ENCODE peak calls at places on chromosomes 6 and 20, in six cellular contexts. S, G, J, B, X and A are unnamed samples.

GRCh38 chr6:90485615-90486277 is 101.1 kb downstream of the MAP3K7 start:
- DNase-seq in J (no peak), G (no peak), S (no peak), X (no peak), B (no peak), A (no peak)

GRCh38 chr20:25338112-25339023 is 52.3 kb downstream of the ABHD12 start:
- DNase-seq in X (peak), G (no peak), B (no peak), S (peak), J (no peak), A (no peak)

GRCh38 chr6:147095316-147095715 is 108.9 kb upstream of the STXBP5 start:
- DNase-seq in G (no peak), S (no peak), B (no peak), J (no peak), X (no peak), A (no peak)

GRCh38 chr20:56091635-56092180 is 86.4 kb upstream of the CBLN4 start:
- DNase-seq in G (no peak), S (no peak), B (no peak), X (no peak), J (no peak), A (no peak)

GRCh38 chr6:136774228-136775041 is 17.8 kb downstream of the MAP3K5 start:
- DNase-seq in B (no peak), G (no peak), J (no peak), S (no peak), X (no peak), A (no peak)

GRCh38 chr6:27894839-27895762 is 17.1 kb downstream of the OR2B2 start:
- DNase-seq in B (peak), X (no peak), G (peak), J (peak), S (peak), A (no peak)

GRCh38 chr20:12914804-12915203 is 94.0 kb upstream of the SPTLC3 start:
- DNase-seq in S (peak), G (no peak), J (no peak), B (no peak), X (no peak), A (no peak)

GRCh38 chr20:19975436-19975799 is 41.7 kb upstream of the NAA20 start:
- DNase-seq in J (no peak), S (no peak), B (no peak), X (peak), G (no peak), A (no peak)

GRCh38 chr6:89977808-89978748 is 83.8 kb downstream of the GJA10 start:
- DNase-seq in G (no peak), S (no peak), J (peak), B (no peak), X (no peak), A (no peak)

GRCh38 chr6:70884074-70884983 is 72.5 kb downstream of the B3GAT2 start:
- DNase-seq in J (peak), S (peak), G (peak), X (peak), B (peak), A (peak)

GRCh38 chr6:16712250-16712930 is 48.9 kb downstream of the ATXN1 start:
- DNase-seq in S (no peak), X (no peak), G (no peak), J (no peak), B (no peak), A (no peak)

GRCh38 chr6:138692058-138692977 is 81.3 kb upstream of the CCDC28A start:
- DNase-seq in X (peak), S (peak), B (no peak), J (peak), G (no peak), A (no peak)

GRCh38 chr20:15100506-15101160 is 763.2 kb upstream of the FLRT3 start:
- DNase-seq in S (no peak), B (no peak), G (no peak), J (no peak), X (no peak), A (no peak)

GRCh38 chr6:141562181-141562800 is 570.4 kb upstream of the GJE1 start:
- DNase-seq in J (peak), S (no peak), X (peak), B (no peak), G (no peak), A (no peak)

GRCh38 chr6:12014027-12014872 is 2.1 kb downstream of the HIVEP1 start:
- DNase-seq in J (peak), S (no peak), G (no peak), B (no peak), X (no peak), A (no peak)

GRCh38 chr6:36809933-36810844 is 29.1 kb downstream of the CPNE5 start:
- DNase-seq in J (no peak), S (peak), B (no peak), G (no peak), X (no peak), A (no peak)

GRCh38 chr20:58133020-58133419 is 95.4 kb downstream of the ANKRD60 start:
- DNase-seq in X (peak), B (no peak), J (no peak), G (no peak), S (no peak), A (no peak)

GRCh38 chr6:16766043-16766521 is 4.8 kb upstream of the ATXN1 start:
- DNase-seq in G (peak), X (no peak), B (no peak), S (no peak), J (peak), A (no peak)

GRCh38 chr20:8254911-8255582 is 123.0 kb downstream of the PLCB1 start:
- DNase-seq in S (no peak), J (no peak), G (no peak), B (no peak), X (no peak), A (no peak)

GRCh38 chr20:12237772-12238171 is 320.1 kb downstream of the BTBD3 start:
- DNase-seq in X (no peak), S (no peak), B (no peak), J (no peak), G (no peak), A (no peak)

GRCh38 chr6:35368038-35368887 is 25.9 kb downstream of the PPARD start:
- DNase-seq in S (peak), G (peak), J (peak), B (no peak), X (no peak), A (no peak)

GRCh38 chr6:35967059-35967769 is 46.3 kb upstream of the SRPK1 start:
- DNase-seq in S (peak), B (no peak), J (no peak), G (no peak), X (no peak), A (no peak)

GRCh38 chr6:168181316-168181715 is 102.3 kb upstream of the FRMD1 start:
- DNase-seq in X (peak), J (no peak), G (no peak), S (no peak), B (no peak), A (no peak)

GRCh38 chr6:168179702-168180382 is 100.8 kb upstream of the FRMD1 start:
- DNase-seq in S (no peak), B (no peak), G (no peak), J (no peak), X (peak), A (no peak)

GRCh38 chr6:168179133-168179532 is 100.1 kb upstream of the FRMD1 start:
- DNase-seq in B (no peak), S (no peak), X (peak), G (no peak), J (peak), A (no peak)

GRCh38 chr6:168181776-168182765 is 103.1 kb upstream of the FRMD1 start:
- DNase-seq in G (no peak), B (no peak), J (no peak), S (no peak), X (peak), A (no peak)

DNA sequence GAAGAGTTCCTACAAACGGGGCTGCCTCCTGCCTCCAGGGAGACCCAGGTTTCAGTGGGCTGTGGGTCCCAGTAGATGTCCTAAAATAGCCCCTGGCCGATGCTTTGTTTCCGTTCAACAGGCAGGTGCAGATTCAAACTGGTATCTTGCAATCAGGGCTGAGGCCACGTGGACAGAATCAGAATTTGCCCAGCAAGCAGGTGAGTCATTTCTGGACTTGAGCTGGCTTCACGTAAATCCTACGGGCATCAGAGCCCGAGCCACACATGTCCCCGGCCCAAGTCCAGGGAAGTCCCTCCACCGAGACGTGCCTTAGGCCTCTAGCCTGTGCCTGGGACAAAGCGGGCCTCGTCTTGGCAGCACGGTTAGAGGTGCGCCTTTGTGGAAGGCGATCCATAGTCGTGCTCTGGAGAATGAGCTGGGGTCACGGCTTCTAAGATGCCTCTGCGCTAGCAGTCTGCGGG is 101.6 kb upstream of the FRMD1 start:
- DNase-seq in X (peak), G (no peak), J (no peak), B (peak), S (no peak), A (no peak)
- TF ChIP-seq ZNF274 in X (no peak), G (no peak), J (no peak), B (no peak), S (no peak), A (no peak)

DNA sequence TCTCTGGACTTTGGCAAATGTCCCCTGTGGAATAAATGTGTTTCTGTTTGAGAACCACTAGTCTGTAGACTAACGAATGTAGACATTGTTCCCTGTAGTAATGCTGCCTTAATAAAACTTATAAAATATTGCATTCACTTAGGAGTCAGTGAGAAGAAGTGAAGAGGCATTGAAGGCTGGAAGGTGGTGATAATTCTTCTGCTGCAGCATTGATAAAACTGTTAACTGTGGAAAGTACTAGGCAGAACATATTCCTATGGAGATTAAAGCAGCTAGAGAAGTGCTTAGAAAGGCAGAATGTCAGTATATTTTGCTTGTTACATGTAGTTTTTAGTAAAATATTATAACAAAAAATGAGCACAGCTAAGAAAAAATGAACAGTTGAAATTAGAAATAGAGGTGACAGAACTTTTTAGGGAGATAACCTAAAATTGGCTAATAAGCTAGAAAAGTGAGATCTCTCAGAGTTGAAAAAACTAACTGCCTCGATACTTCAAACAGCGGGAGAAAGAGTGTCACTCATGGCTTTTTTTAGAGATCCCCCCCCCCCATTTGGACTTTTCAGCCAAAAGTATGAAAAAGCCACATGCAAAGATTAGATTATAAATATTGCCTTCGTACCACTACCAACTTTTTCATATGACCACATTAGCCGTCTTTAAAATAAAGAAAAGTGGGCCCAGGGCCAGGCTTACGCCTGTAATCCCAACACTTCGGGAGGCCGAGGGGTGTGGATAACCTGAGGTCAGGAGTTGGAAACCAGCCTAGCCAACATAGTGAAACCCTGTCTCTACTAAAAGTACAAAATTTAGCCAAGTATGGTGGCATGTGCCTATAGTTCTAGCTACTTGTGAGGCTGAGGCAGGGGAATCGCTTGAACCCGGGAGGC is 4.5 kb downstream of the PGK2 start:
- DNase-seq in G (no peak), J (peak), S (no peak), B (no peak), X (no peak), A (no peak)
- TF ChIP-seq ZNF274 in G (no peak), J (no peak), S (no peak), B (no peak), X (no peak), A (no peak)

GRCh38 chr6:3530515-3530914 is 73.7 kb upstream of the SLC22A23 start:
- DNase-seq in B (no peak), G (no peak), X (peak), S (no peak), J (no peak), A (no peak)

GRCh38 chr6:3527797-3528067 is 70.9 kb upstream of the SLC22A23 start:
- DNase-seq in B (no peak), X (no peak), S (no peak), J (no peak), G (no peak), A (no peak)

GRCh38 chr6:3529232-3529631 is 72.4 kb upstream of the SLC22A23 start:
- DNase-seq in B (no peak), X (no peak), J (no peak), S (no peak), G (no peak), A (no peak)

GRCh38 chr6:3531481-3531880 is 74.6 kb upstream of the SLC22A23 start:
- DNase-seq in X (peak), S (no peak), J (no peak), B (no peak), G (no peak), A (no peak)

GRCh38 chr6:3529721-3530120 is 72.9 kb upstream of the SLC22A23 start:
- DNase-seq in J (no peak), X (no peak), G (no peak), B (no peak), S (no peak), A (no peak)
- TF ChIP-seq ZNF274 in J (no peak), X (no peak), G (no peak), B (no peak), S (no peak), A (no peak)

GRCh38 chr6:156741287-156742073 is 35.7 kb upstream of the ARID1B start:
- DNase-seq in J (no peak), S (no peak), B (no peak), X (no peak), G (no peak), A (no peak)

GRCh38 chr6:156735751-156736150 is 41.4 kb upstream of the ARID1B start:
- DNase-seq in B (no peak), X (no peak), G (no peak), S (no peak), J (no peak), A (no peak)

GRCh38 chr6:156740604-156741003 is 36.6 kb upstream of the ARID1B start:
- DNase-seq in B (no peak), G (no peak), S (no peak), X (no peak), J (no peak), A (no peak)
- TF ChIP-seq ZNF274 in B (no peak), G (no peak), S (no peak), X (no peak), J (no peak), A (no peak)

GRCh38 chr20:31837896-31838397 is 7.5 kb downstream of the FOXS1 start:
- DNase-seq in X (no peak), G (no peak), S (no peak), J (peak), B (no peak), A (no peak)
- TF ChIP-seq ZNF274 in X (no peak), G (no peak), S (no peak), J (no peak), B (no peak), A (no peak)